ENCODE peak calls at places on chromosomes 13 and 19, in six cellular contexts. H is testis, Z is tibial nerve, T is stomach, L is A549, O is gastrocnemius medialis. M is an unnamed sample.

GRCh38 chr13:51625555-51626345 is 41.5 kb downstream of the WDFY2 start:
- DNase-seq in Z (no peak), L (no peak), H (peak), O (no peak), T (peak), M (no peak)

GRCh38 chr19:41434450-41434849 is 5.3 kb downstream of the DMAC2 start:
- DNase-seq in L (no peak), O (no peak), H (no peak), Z (no peak), T (no peak), M (no peak)

GRCh38 chr19:18135712-18136584 is 17.0 kb upstream of the PIK3R2 start:
- DNase-seq in L (no peak), O (no peak), H (no peak), T (no peak), Z (no peak), M (no peak)

GRCh38 chr13:49356224-49356623 is 87.6 kb downstream of the CAB39L start:
- DNase-seq in L (no peak), H (no peak), O (no peak), T (no peak), Z (no peak), M (no peak)

GRCh38 chr19:7355151-7355845 is 6.6 kb downstream of the ARHGEF18 start:
- DNase-seq in H (peak), Z (no peak), O (no peak), L (no peak), T (no peak), M (no peak)

GRCh38 chr13:43377955-43378354 is 354.6 kb downstream of the DNAJC15 start:
- DNase-seq in L (no peak), H (no peak), T (peak), Z (no peak), O (no peak), M (no peak)

GRCh38 chr13:104592127-104592526 is 1525.9 kb upstream of the SLC10A2 start:
- DNase-seq in L (no peak), Z (no peak), T (no peak), H (no peak), O (no peak), M (peak)

GRCh38 chr19:55537741-55538111 is 793 bp upstream of the SBK2 start:
- DNase-seq in H (no peak), O (no peak), L (no peak), T (no peak), Z (no peak), M (no peak)

GRCh38 chr19:55435020-55435419 is 8.1 kb downstream of the SHISA7 start:
- DNase-seq in T (no peak), L (no peak), H (no peak), O (no peak), Z (no peak), M (no peak)

GRCh38 chr13:31588331-31588730 is 151.0 kb upstream of the RXFP2 start:
- DNase-seq in L (no peak), T (no peak), Z (no peak), O (no peak), H (no peak), M (no peak)

GRCh38 chr13:110640591-110641029 is 25.3 kb downstream of the NAXD start:
- DNase-seq in O (peak), H (peak), T (peak), Z (no peak), L (no peak), M (no peak)

GRCh38 chr19:29843180-29844051 is 31.6 kb downstream of the CCNE1 start:
- DNase-seq in T (no peak), L (no peak), Z (no peak), O (no peak), H (peak), M (no peak)

GRCh38 chr19:10612515-10613119 is 12.7 kb upstream of the SLC44A2 start:
- DNase-seq in O (peak), H (peak), L (no peak), Z (peak), T (peak), M (no peak)

GRCh38 chr19:19386373-19386869 is 19.1 kb upstream of the GATAD2A start:
- DNase-seq in L (no peak), Z (no peak), T (no peak), O (no peak), H (no peak), M (no peak)

GRCh38 chr13:45538382-45538781 is 73.6 kb downstream of the COG3 start:
- DNase-seq in O (no peak), T (no peak), Z (no peak), L (no peak), H (no peak), M (peak)

GRCh38 chr13:26914624-26915023 is 154.0 kb upstream of the GPR12 start:
- DNase-seq in Z (no peak), T (no peak), O (no peak), H (no peak), L (no peak), M (peak)

GRCh38 chr19:30742539-30742938 is 370.4 kb downstream of the ZNF536 start:
- DNase-seq in Z (no peak), H (no peak), L (no peak), O (no peak), T (no peak), M (no peak)

GRCh38 chr13:50387124-50387581 is 371.9 kb downstream of the KCNRG start:
- DNase-seq in H (peak), T (peak), O (peak), L (no peak), Z (peak), M (no peak)

GRCh38 chr13:23628765-23629565 is 58.8 kb downstream of the TNFRSF19 start:
- DNase-seq in O (no peak), L (no peak), Z (no peak), T (no peak), H (peak), M (no peak)

GRCh38 chr19:19409235-19410030 is 4.0 kb downstream of the GATAD2A start:
- DNase-seq in H (no peak), O (no peak), L (no peak), T (no peak), Z (no peak), M (no peak)

GRCh38 chr19:4066176-4066606 is 508 bp downstream of the ZBTB7A start:
- DNase-seq in Z (no peak), O (no peak), L (no peak), H (peak), T (no peak), M (no peak)

GRCh38 chr13:45119469-45119989 is 781 bp upstream of the GTF2F2 start:
- DNase-seq in H (peak), O (no peak), Z (no peak), T (no peak), L (no peak), M (no peak)

GRCh38 chr13:43307921-43308433 is 284.6 kb downstream of the DNAJC15 start:
- DNase-seq in Z (peak), L (no peak), T (peak), O (peak), H (peak), M (no peak)

GRCh38 chr19:40663712-40664692 is 26.4 kb downstream of the NUMBL start:
- DNase-seq in T (no peak), Z (no peak), O (peak), H (no peak), L (peak), M (no peak)

GRCh38 chr13:51922771-51923480 is 61.2 kb downstream of the CCDC70 start:
- DNase-seq in O (no peak), T (no peak), Z (no peak), H (no peak), L (no peak), M (no peak)

GRCh38 chr19:47227347-47228167 is 3.4 kb downstream of the BBC3 start:
- DNase-seq in T (peak), H (peak), Z (peak), O (peak), L (peak), M (peak)

GRCh38 chr13:48160879-48161278 is 66.0 kb upstream of the MED4 start:
- DNase-seq in T (no peak), Z (peak), O (peak), L (no peak), H (no peak), M (no peak)

GRCh38 chr19:1113986-1114483 is 10.2 kb downstream of the GPX4 start:
- DNase-seq in H (no peak), Z (no peak), O (no peak), T (no peak), L (no peak), M (no peak)

GRCh38 chr19:1113278-1113985 is 9.6 kb downstream of the GPX4 start:
- DNase-seq in O (peak), Z (peak), H (peak), T (peak), L (peak), M (peak)

GRCh38 chr19:1117654-1118053 is 13.9 kb downstream of the GPX4 start:
- DNase-seq in Z (no peak), H (no peak), T (no peak), O (no peak), L (no peak), M (no peak)

GRCh38 chr19:1116726-1117581 is 13.2 kb downstream of the GPX4 start:
- DNase-seq in L (no peak), H (no peak), T (no peak), O (no peak), Z (no peak), M (no peak)

DNA sequence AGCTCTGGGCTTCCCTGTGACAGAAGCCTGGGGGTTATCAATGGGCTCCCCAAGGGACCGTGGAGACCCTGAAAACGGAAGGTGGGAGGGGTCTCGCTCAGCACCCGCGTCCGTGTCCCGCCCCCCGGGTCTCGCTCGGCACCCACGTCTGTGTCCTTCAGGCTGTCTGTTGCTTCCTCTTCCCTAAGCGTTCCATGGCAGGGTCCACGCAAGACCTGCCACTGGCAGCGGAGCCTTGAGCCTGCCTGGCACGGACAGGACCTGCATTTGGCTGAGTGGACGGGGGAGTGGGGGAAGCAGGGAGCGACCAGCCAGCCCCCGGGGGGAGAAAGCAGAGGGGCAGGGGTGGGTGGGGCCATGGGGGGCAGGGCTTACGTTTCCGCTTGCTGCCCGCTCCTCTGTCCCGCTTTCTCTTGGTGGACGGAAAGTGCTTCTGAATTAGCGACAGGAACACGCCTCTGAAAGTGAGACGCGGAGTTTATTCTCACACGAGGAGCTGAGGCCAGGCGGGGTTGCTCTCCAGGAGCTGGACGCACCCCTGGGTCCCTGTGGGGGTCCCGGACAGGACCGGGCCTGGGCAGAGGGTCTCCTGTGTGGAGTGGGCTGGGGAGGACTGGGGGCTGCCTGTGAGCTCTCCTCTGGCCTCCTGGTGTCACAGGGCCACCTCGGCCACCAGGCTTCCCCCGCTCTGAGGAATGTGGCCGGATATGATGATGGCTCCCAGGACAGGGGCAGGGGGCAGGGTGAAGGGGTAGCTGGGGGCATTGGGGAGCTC is 12.0 kb downstream of the GPX4 start:
- DNase-seq in L (no peak), Z (no peak), T (no peak), O (no peak), H (no peak), M (no peak)
- TF ChIP-seq POLR2A in L (no peak), Z (no peak), T (no peak), O (no peak), H (no peak), M (no peak)

DNA sequence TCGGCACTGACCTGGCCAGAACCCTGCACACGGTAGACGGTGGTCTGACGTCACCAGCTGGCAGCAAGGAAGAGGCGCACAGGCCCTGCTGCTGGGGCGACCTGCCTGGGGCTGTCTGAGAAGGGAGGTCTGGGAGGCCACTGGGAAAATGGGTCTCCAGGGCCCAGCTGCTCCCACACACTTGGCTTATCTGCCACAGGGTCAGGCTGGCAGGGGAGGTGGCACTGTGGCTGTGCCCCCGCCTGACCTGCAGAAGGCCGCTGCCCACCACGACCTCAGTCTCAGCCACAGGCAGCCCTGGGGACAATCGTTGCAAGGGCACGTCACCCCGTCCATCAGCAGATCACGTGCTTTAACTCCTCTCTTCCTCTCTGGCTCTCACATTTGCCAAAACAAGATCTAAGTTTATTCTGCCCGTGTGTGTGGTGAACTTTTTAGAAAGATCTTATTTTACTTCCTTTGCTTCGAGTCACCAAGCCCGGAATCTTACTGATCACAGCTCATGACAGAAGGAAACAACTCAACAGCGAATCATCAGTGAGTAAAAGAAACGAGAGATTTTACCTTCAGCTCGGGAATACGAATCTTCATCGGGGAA is 45.2 kb upstream of the RANBP3 start:
- DNase-seq in Z (no peak), O (no peak), T (no peak), L (no peak), H (peak), M (no peak)
- H3K4me3 ChIP-seq in Z (no peak), O (no peak), T (no peak), L (no peak), H (no peak), M (no peak)

GRCh38 chr13:40798380-40798779 is 9.0 kb downstream of the SLC25A15 start:
- DNase-seq in H (no peak), Z (no peak), T (peak), O (no peak), L (no peak), M (no peak)
- TF ChIP-seq POLR2A in H (no peak), Z (no peak), T (no peak), O (no peak), L (no peak), M (no peak)

GRCh38 chr13:79483302-79483701 is 2.3 kb downstream of the NDFIP2 start:
- DNase-seq in T (no peak), L (no peak), Z (no peak), H (no peak), O (no peak), M (no peak)

GRCh38 chr13:79482271-79482970 is 1.5 kb downstream of the NDFIP2 start:
- DNase-seq in Z (no peak), T (no peak), H (no peak), O (no peak), L (no peak), M (no peak)

GRCh38 chr13:79486433-79487188 is 5.7 kb downstream of the NDFIP2 start:
- DNase-seq in O (no peak), H (no peak), L (no peak), T (no peak), Z (no peak), M (no peak)

GRCh38 chr13:79485014-79485441 is 4.1 kb downstream of the NDFIP2 start:
- DNase-seq in T (peak), H (no peak), Z (no peak), O (peak), L (peak), M (no peak)

GRCh38 chr13:79485451-79485850 is 4.5 kb downstream of the NDFIP2 start:
- DNase-seq in Z (no peak), H (no peak), L (no peak), O (no peak), T (no peak), M (no peak)
- H3K4me3 ChIP-seq in Z (no peak), H (no peak), L (no peak), O (no peak), T (no peak), M (no peak)

DNA sequence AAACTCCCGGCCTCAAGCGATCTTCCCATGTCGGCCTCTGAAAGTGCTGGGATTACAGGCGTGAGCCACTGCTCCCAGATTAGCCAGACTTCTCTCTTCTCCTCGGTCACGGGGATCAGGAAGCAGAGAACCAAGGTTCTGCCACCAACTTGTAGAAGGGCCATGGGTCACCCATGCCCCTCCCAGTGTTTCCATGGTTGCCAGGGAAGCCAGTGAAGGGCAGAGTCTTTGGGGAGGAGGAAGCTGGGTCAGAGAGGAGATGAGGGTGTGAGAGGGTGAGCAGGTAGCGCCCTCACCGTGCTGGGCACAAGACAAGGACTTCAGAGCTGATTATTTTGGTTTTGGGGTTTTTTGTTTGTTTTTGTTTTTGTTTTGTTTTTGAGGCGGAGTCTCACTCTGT is 77.1 kb downstream of the GNG7 start:
- DNase-seq in O (peak), H (no peak), T (peak), Z (no peak), L (no peak), M (no peak)
- TF ChIP-seq POLR2A in O (no peak), H (no peak), T (no peak), Z (no peak), L (no peak), M (no peak)

GRCh38 chr13:90049989-90050671 is 1297.4 kb upstream of the MIR17HG start:
- DNase-seq in T (no peak), O (no peak), H (no peak), Z (no peak), L (no peak), M (no peak)

DNA sequence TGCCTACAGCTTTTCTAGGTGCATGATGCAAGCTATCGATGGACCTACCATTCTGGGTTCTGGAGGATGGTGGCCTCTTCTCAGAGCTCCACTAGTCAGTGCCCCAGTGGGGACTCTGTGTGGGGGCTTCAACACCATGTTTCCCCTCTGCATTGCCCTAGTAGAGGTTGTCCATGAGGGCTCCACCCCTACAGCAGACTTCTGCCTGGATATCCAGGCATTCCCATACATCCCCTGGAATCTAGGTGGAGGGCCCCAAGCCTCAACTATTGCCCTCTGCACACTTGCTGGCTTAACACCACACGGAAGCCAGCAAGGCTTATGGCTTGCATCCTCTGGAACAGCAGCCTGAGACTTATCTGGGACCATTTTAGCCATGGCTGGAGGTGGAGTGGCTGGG is 1299.9 kb upstream of the MIR17HG start:
- DNase-seq in T (no peak), H (no peak), Z (no peak), L (no peak), O (no peak), M (no peak)
- H3K4me3 ChIP-seq in T (no peak), H (no peak), Z (no peak), L (no peak), O (no peak), M (no peak)

DNA sequence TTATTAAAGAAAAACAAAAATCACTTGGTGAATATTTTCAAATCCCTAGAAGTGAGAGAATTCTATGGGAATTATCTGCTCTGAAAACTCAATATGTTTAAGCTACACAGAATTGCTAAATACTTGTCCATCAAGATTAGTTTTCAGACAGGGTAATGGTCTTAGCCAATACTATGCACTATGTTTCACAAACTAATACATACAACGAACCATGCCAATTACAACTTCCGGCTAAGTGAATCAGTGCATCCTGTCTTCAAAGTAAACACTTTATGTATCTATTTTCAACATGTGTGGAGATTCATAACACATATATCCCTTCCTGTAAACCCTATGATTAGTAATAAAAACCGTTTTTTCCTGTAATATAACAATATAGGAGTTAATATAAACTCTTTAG is 181.5 kb downstream of the POSTN start:
- DNase-seq in O (no peak), L (no peak), H (no peak), T (no peak), Z (no peak), M (no peak)
- TF ChIP-seq POLR2A in O (no peak), L (no peak), H (no peak), T (no peak), Z (no peak), M (no peak)

DNA sequence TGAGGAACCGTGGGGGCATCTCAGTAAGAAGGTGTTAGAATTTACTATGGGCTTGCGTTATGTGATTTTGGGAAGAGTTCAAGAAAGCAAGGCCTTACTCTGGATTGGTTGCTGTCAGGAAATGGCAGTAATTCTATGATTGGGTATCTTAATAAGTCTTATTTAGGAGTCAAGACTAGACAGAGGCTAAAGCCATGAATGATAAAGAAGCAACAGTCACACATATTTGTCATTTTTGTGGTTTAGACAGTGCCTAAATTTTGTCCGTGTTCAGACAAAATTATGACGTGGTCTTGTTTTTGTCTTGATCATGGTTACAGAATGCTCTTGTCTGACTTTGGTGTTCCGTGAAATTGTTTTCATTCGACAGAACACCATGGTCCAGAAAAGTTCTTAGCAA is 886 bp upstream of the SLC46A3 start:
- DNase-seq in H (no peak), L (no peak), O (no peak), T (no peak), Z (no peak), M (no peak)
- H3K4me3 ChIP-seq in H (peak), L (no peak), O (peak), T (peak), Z (peak), M (peak)

M was measured in HCT116.